ENCODE peak calls at places on chromosomes 6 and 20, in six cellular contexts. P, B, X, C, R and E are unnamed samples.
A peak's percentile ranks its signal among the peaks of the same experiment; 100 is the strongest.

GRCh38 chr20:64065973-64066341 is 3.0 kb downstream of the TCEA2 start:
- DNase-seq in X (peak; percentile 62), R (no peak), B (peak; percentile 78), P (no peak), C (no peak), E (peak; percentile 10)

GRCh38 chr6:106439459-106439858 is 78.9 kb downstream of the CRYBG1 start:
- DNase-seq in X (no peak), P (no peak), C (no peak), R (no peak), B (no peak), E (peak; percentile 46)

GRCh38 chr6:87965806-87966205 is 81.8 kb upstream of the SPACA1 start:
- DNase-seq in P (no peak), R (no peak), B (no peak), X (no peak), C (no peak), E (no peak)

GRCh38 chr20:37773260-37773825 is 79.5 kb downstream of the CTNNBL1 start:
- DNase-seq in X (no peak), C (no peak), P (no peak), B (no peak), R (no peak), E (no peak)

GRCh38 chr20:57403216-57403615 is 12.0 kb downstream of the RBM38 start:
- DNase-seq in B (no peak), R (no peak), C (no peak), X (no peak), P (no peak), E (no peak)

GRCh38 chr6:34546551-34547321 is 9.4 kb downstream of the SPDEF start:
- DNase-seq in X (no peak), P (peak; percentile 42), R (no peak), C (peak; percentile 32), B (no peak), E (no peak)

GRCh38 chr6:71498643-71499042 is 210.0 kb downstream of the OGFRL1 start:
- DNase-seq in C (no peak), P (no peak), X (no peak), R (no peak), B (no peak), E (no peak)

GRCh38 chr6:36355819-36356218 is 19.1 kb upstream of the BNIP5 start:
- DNase-seq in B (no peak), C (no peak), P (no peak), X (no peak), R (no peak), E (no peak)

GRCh38 chr6:84696181-84696580 is 68.2 kb downstream of the TBX18 start:
- DNase-seq in P (no peak), X (no peak), C (no peak), R (no peak), B (no peak), E (no peak)

GRCh38 chr20:55186228-55186627 is 710.8 kb downstream of the DOK5 start:
- DNase-seq in R (no peak), C (no peak), X (no peak), P (no peak), B (no peak), E (no peak)

GRCh38 chr6:29948277-29948676 is 5.9 kb downstream of the HLA-A start:
- DNase-seq in P (no peak), C (no peak), R (no peak), B (no peak), X (no peak), E (no peak)

GRCh38 chr6:43766964-43767461 is 3.0 kb upstream of the VEGFA start:
- DNase-seq in P (peak; percentile 62), C (no peak), R (no peak), X (no peak), B (no peak), E (no peak)

GRCh38 chr6:47358440-47359225 is 48.9 kb upstream of the TNFRSF21 start:
- DNase-seq in X (no peak), B (no peak), P (no peak), C (no peak), R (no peak), E (no peak)

GRCh38 chr6:5201271-5201670 is 59.5 kb downstream of the LYRM4 start:
- DNase-seq in P (no peak), X (no peak), R (no peak), B (no peak), C (no peak), E (no peak)

GRCh38 chr20:51122931-51123658 is 100.2 kb upstream of the KCNG1 start:
- DNase-seq in B (no peak), R (no peak), P (no peak), C (no peak), X (no peak), E (no peak)

GRCh38 chr6:128511518-128511917 is 8.9 kb downstream of the PTPRK start:
- DNase-seq in C (no peak), B (peak; percentile 69), P (peak; percentile 16), X (no peak), R (no peak), E (no peak)

GRCh38 chr6:110066091-110066490 is 88.0 kb downstream of the GPR6 start:
- DNase-seq in X (no peak), P (no peak), B (no peak), R (no peak), C (no peak), E (no peak)
- H3K27ac ChIP-seq in X (no peak overlapping the region), P (no peak overlapping the region), B (no peak overlapping the region), R (no peak overlapping the region), C (no peak overlapping the region), E (no peak overlapping the region)

GRCh38 chr6:88965691-88966090 is 2.3 kb upstream of the RNGTT start:
- DNase-seq in C (no peak), P (no peak), X (no peak), R (no peak), B (no peak), E (no peak)

GRCh38 chr6:88964509-88964908 is 1.1 kb upstream of the RNGTT start:
- DNase-seq in P (no peak), B (no peak), X (no peak), R (no peak), C (no peak), E (no peak)

GRCh38 chr6:88970301-88970700 is 6.9 kb upstream of the RNGTT start:
- DNase-seq in R (no peak), C (no peak), B (no peak), X (no peak), P (no peak), E (no peak)

GRCh38 chr6:88963139-88964090 is at the start of gene RNGTT:
- DNase-seq in X (peak; percentile 94), P (peak; percentile 99), R (peak; percentile 95), B (peak; percentile 95), C (peak; percentile 99), E (peak; percentile 87)

DNA sequence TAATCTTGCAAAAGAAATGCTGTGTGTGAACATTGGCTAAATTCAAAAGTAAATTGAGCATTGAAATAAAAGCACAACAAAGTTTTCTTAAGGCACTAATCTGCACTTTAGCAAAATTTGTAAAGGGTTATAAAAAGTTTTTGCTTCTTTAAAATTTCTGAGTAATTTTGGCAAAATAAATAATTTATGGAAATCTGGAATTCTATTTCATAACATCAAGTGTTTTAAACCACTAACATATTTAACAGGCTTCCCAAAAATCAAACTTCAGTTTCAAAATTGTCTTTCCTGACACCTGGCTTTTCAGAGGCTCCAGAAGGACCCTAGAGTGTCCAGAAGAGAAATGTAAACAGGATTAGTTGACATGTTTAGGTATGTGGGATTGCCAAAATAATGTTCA is 4.5 kb upstream of the RNGTT start:
- DNase-seq in R (no peak), P (no peak), C (no peak), B (no peak), X (no peak), E (no peak)
- H3K27ac ChIP-seq in R (no peak overlapping the region), P (no peak overlapping the region), C (no peak overlapping the region), B (no peak overlapping the region), X (no peak overlapping the region), E (no peak overlapping the region)

GRCh38 chr20:24450646-24451376 is 18.6 kb upstream of the SYNDIG1 start:
- DNase-seq in P (no peak), B (no peak), C (no peak), X (no peak), R (no peak), E (no peak)

GRCh38 chr20:24451428-24451827 is 18.0 kb upstream of the SYNDIG1 start:
- DNase-seq in P (no peak), R (no peak), C (no peak), X (no peak), B (no peak), E (no peak)

GRCh38 chr20:24451992-24452391 is 17.4 kb upstream of the SYNDIG1 start:
- DNase-seq in X (no peak), B (no peak), C (no peak), P (no peak), R (no peak), E (no peak)

GRCh38 chr20:24453917-24454316 is 15.5 kb upstream of the SYNDIG1 start:
- DNase-seq in R (no peak), P (no peak), X (no peak), C (no peak), B (no peak), E (no peak)

DNA sequence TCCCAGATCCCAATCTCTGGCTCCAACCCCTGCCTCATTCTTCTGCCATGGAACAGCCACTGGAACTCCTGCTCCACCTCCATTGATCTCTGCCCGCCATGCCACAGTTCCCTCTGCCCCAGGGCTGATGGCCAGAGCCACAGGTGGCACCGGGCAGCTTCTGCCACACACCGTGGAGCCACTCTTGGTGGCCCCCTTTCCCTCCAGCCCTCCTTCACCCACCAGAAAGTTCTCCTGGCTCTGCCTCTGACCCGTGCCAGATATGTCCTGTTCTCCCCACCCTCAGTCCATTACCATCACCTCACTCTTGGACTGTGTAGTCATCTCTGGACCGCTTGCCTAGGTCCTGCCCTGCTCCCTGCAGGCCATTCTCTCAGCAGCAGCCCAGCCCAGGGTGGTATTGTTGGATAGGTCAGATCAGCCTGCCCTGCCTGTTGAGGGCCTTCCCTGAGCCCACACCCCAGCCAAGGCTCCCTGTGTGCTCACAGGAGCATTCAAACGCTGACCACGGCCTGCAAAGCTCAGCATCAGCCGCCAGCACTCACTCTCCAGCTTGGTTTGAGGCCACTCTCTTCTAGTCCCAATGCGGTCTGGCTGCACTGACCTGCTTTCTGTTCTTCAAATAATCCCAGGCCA is 16.8 kb upstream of the SYNDIG1 start:
- DNase-seq in C (no peak), P (no peak), B (no peak), X (no peak), R (no peak), E (no peak)
- H3K27ac ChIP-seq in C (no peak overlapping the region), P (no peak overlapping the region), B (no peak overlapping the region), X (no peak overlapping the region), R (no peak overlapping the region), E (no peak overlapping the region)

GRCh38 chr6:96013531-96013930 is 2.2 kb upstream of the FUT9 start:
- DNase-seq in P (no peak), X (no peak), B (no peak), R (no peak), C (no peak), E (no peak)

GRCh38 chr6:96015791-96016776 is at the start of gene FUT9:
- DNase-seq in C (no peak), B (no peak), R (peak; percentile 78), P (peak; percentile 46), X (no peak), E (no peak)

GRCh38 chr6:96014846-96015245 is 928 bp upstream of the FUT9 start:
- DNase-seq in R (no peak), X (no peak), P (no peak), C (no peak), B (no peak), E (no peak)

GRCh38 chr6:96015321-96015790 is 418 bp upstream of the FUT9 start:
- DNase-seq in R (no peak), C (no peak), X (no peak), B (no peak), P (peak; percentile 39), E (no peak)

DNA sequence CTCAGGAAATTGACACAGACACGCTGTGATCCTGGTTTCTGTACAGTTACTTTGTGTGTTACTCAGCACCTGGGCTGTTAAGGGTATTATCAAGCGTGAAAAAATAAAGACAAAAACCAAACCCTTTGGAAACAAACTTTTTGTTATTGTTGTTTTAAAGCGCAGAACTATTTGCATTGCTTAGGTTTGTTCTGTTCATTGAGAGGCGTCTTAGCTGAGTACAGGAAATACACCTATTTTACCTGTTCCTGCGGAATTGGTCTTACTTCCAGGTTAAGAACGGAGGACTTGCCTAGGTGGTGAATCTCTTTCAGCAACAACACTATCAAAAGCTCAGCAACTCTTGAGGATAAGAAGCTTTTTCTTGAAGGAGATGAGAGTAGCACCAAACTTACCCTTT is 1.0 kb downstream of the FUT9 start:
- DNase-seq in R (no peak), C (no peak), B (no peak), X (no peak), P (no peak), E (no peak)
- H3K27ac ChIP-seq in R (no peak overlapping the region), C (no peak overlapping the region), B (no peak overlapping the region), X (no peak overlapping the region), P (no peak overlapping the region), E (no peak overlapping the region)